ENCODE peak calls at places on chromosomes 5 and 9, in seven cellular contexts. K, G, Q, L, S, U and A are unnamed samples.

GRCh38 chr5:151098185-151098813 is 17.5 kb upstream of the TNIP1 start:
- DNase-seq in K (no peak), G (no peak), Q (peak), L (no peak), S (no peak), U (no peak), A (no peak)

GRCh38 chr5:111394580-111394979 is 117.8 kb downstream of the STARD4 start:
- DNase-seq in K (no peak), G (no peak), Q (no peak), L (no peak), S (no peak), U (no peak), A (no peak)

GRCh38 chr5:132561601-132562000 is 4.8 kb downstream of the RAD50 start:
- DNase-seq in K (no peak), G (no peak), Q (no peak), L (no peak), S (no peak), U (no peak), A (no peak)

GRCh38 chr9:13427587-13427986 is 148.1 kb upstream of the MPDZ start:
- DNase-seq in K (no peak), G (peak), Q (no peak), L (peak), S (no peak), U (no peak), A (no peak)

GRCh38 chr5:91049800-91050199 is 333.3 kb downstream of the ARRDC3 start:
- DNase-seq in K (no peak), G (no peak), Q (no peak), L (no peak), S (no peak), U (no peak), A (no peak)

GRCh38 chr5:5524327-5524726 is 101.8 kb downstream of the ICE1 start:
- DNase-seq in K (no peak), G (no peak), Q (no peak), L (no peak), S (no peak), U (no peak), A (no peak)

GRCh38 chr5:110854200-110854599 is 115.4 kb downstream of the SLC25A46 start:
- DNase-seq in K (no peak), G (no peak), Q (no peak), L (no peak), S (no peak), U (no peak), A (no peak)

GRCh38 chr9:104256031-104256709 is 162.1 kb downstream of the SMC2 start:
- DNase-seq in K (no peak), G (no peak), Q (no peak), L (no peak), S (no peak), U (no peak), A (no peak)

GRCh38 chr5:65199988-65200668 is 281.6 kb downstream of the ADAMTS6 start:
- DNase-seq in K (no peak), G (no peak), Q (no peak), L (no peak), S (no peak), U (no peak), A (no peak)

GRCh38 chr9:74874220-74874619 is 13.5 kb downstream of the TRPM6 start:
- DNase-seq in K (no peak), G (no peak), Q (no peak), L (no peak), S (no peak), U (no peak), A (no peak)

GRCh38 chr9:12633016-12633765 is 60.0 kb upstream of the TYRP1 start:
- DNase-seq in K (no peak), G (no peak), Q (no peak), L (no peak), S (no peak), U (no peak), A (no peak)

GRCh38 chr9:94139672-94140417 is 55.6 kb downstream of the PTPDC1 start:
- DNase-seq in K (peak), G (no peak), Q (no peak), L (no peak), S (peak), U (no peak), A (no peak)

GRCh38 chr9:19527663-19528062 is 118.9 kb downstream of the ACER2 start:
- DNase-seq in K (no peak), G (no peak), Q (no peak), L (no peak), S (no peak), U (no peak), A (no peak)

GRCh38 chr9:109382585-109382984 is 61.7 kb upstream of the EPB41L4B start:
- DNase-seq in K (no peak), G (no peak), Q (no peak), L (no peak), S (no peak), U (no peak), A (no peak)

GRCh38 chr9:8262625-8263622 is 463.3 kb upstream of the DMAC1 start:
- DNase-seq in K (no peak), G (no peak), Q (no peak), L (no peak), S (no peak), U (no peak), A (peak)

GRCh38 chr9:95507456-95508241 is 9.1 kb downstream of the PTCH1 start:
- DNase-seq in K (peak), G (peak), Q (no peak), L (peak), S (peak), U (peak), A (peak)

GRCh38 chr9:130331061-130331460 is 65.5 kb downstream of the HMCN2 start:
- DNase-seq in K (no peak), G (no peak), Q (no peak), L (no peak), S (no peak), U (no peak), A (no peak)